ENCODE peak calls at places on chromosomes 13 and 19, in six cellular contexts. Z, W, O, J, G and P are unnamed samples.
A peak's percentile ranks its signal among the peaks of the same experiment; 100 is the strongest.

GRCh38 chr13:38496956-38497355 is 147.3 kb downstream of the UFM1 start:
- DNase-seq in Z (no peak), J (no peak), O (no peak), G (no peak), W (no peak), P (no peak)

GRCh38 chr13:24923305-24923640 is 159.3 kb downstream of the RNF17 start:
- DNase-seq in Z (peak; percentile 39), O (no peak), G (peak; percentile 93), J (no peak), W (no peak), P (no peak)

GRCh38 chr13:20431080-20431479 is 94.6 kb downstream of the CRYL1 start:
- DNase-seq in W (no peak), O (no peak), G (no peak), J (no peak), Z (no peak), P (peak; percentile 70)

GRCh38 chr19:38316477-38317067 is 825 bp upstream of the YIF1B start:
- DNase-seq in W (no peak), J (no peak), Z (no peak), G (no peak), O (no peak), P (no peak)

GRCh38 chr13:21670006-21670882 is 629 bp upstream of the FGF9 start:
- DNase-seq in W (peak; percentile 51), O (no peak), G (no peak), J (no peak), Z (peak; percentile 62), P (peak; percentile 22)

GRCh38 chr19:54620464-54620863 is 9.8 kb upstream of the LILRB1 start:
- DNase-seq in O (no peak), G (no peak), J (no peak), W (no peak), Z (no peak), P (no peak)

GRCh38 chr19:31066385-31066784 is 282.9 kb downstream of the TSHZ3 start:
- DNase-seq in Z (no peak), O (no peak), W (no peak), J (no peak), G (no peak), P (no peak)

GRCh38 chr13:40211586-40211968 is 454.9 kb downstream of the FOXO1 start:
- DNase-seq in W (no peak), J (no peak), G (no peak), Z (no peak), O (no peak), P (no peak)

GRCh38 chr19:48635263-48635965 is 1.8 kb downstream of the DBP start:
- DNase-seq in W (peak; percentile 89), O (no peak), J (no peak), G (no peak), Z (peak; percentile 89), P (peak; percentile 58)

GRCh38 chr13:20637811-20638210 is 65.7 kb upstream of the IL17D start:
- DNase-seq in W (no peak), J (no peak), O (no peak), G (no peak), Z (no peak), P (no peak)

GRCh38 chr13:101013245-101013644 is 338.6 kb upstream of the TMTC4 start:
- DNase-seq in J (no peak), Z (no peak), G (no peak), O (no peak), W (no peak), P (no peak)

GRCh38 chr13:34148359-34148758 is 330.4 kb downstream of the RFC3 start:
- DNase-seq in Z (no peak), W (no peak), J (no peak), G (no peak), O (no peak), P (no peak)

DNA sequence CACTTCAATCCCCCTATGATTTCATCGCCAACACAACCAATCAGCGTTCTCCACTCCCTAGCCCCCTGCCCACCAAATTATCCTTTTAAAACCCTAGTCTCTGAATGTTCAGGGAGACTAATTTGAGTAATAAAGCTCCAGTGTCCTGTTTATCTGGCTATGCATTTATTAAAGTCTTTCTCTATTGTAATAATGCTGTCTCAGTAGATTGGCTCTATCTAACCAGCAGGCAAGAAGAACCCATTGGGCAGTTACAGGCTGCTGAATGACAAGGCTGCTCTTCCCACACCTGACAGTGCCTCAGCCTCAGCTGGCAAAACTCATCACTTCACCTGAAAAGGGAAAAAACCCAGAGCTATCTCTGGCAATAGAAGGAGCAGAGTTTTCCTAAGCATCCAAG is 20.2 kb upstream of the CHST8 start:
- DNase-seq in O (no peak), Z (no peak), G (no peak), J (no peak), W (no peak), P (no peak)
- TF ChIP-seq GABPA in O (no peak), Z (no peak), G (no peak), J (no peak), W (no peak), P (no peak)

GRCh38 chr13:102654786-102655185 is 40.1 kb downstream of the METTL21C start:
- DNase-seq in W (no peak), G (no peak), J (no peak), Z (no peak), O (no peak), P (no peak)

GRCh38 chr13:102651892-102652291 is 43.0 kb downstream of the METTL21C start:
- DNase-seq in G (no peak), Z (no peak), O (no peak), J (no peak), W (no peak), P (no peak)

GRCh38 chr13:102648046-102648445 is 46.8 kb downstream of the METTL21C start:
- DNase-seq in J (no peak), W (no peak), G (no peak), O (no peak), Z (no peak), P (no peak)

GRCh38 chr13:102650444-102650843 is 44.4 kb downstream of the METTL21C start:
- DNase-seq in Z (no peak), W (no peak), G (no peak), J (no peak), O (no peak), P (no peak)

DNA sequence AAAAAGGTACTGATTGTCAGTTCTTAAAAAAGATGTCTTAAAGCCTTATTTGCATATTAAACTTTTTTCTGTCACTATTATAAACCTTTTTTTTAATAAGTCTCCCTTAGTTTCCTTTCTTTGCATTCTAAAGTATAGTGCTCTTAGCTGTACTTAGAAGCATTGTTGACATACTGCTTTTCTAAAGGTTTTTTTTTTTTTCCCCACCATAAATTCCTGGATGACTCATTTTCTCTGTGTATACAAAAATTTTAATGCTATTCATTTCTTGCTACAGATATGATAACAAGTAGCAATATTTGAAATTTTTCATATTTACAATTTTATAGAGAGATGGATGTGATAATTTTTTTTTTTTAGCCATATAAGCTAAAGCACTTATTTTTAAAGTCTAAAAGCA is 43.5 kb downstream of the METTL21C start:
- DNase-seq in W (no peak), G (no peak), O (no peak), Z (no peak), J (no peak), P (no peak)
- TF ChIP-seq GABPA in W (no peak), G (no peak), O (no peak), Z (no peak), J (no peak), P (no peak)

GRCh38 chr19:46787331-46788100 is 878 bp downstream of the SLC1A5 start:
- DNase-seq in Z (peak; percentile 74), J (no peak), G (no peak), W (no peak), O (peak; percentile 54), P (peak; percentile 75)
- TF ChIP-seq GABPA in Z (no peak), J (no peak), G (no peak), W (no peak), O (no peak), P (no peak)

DNA sequence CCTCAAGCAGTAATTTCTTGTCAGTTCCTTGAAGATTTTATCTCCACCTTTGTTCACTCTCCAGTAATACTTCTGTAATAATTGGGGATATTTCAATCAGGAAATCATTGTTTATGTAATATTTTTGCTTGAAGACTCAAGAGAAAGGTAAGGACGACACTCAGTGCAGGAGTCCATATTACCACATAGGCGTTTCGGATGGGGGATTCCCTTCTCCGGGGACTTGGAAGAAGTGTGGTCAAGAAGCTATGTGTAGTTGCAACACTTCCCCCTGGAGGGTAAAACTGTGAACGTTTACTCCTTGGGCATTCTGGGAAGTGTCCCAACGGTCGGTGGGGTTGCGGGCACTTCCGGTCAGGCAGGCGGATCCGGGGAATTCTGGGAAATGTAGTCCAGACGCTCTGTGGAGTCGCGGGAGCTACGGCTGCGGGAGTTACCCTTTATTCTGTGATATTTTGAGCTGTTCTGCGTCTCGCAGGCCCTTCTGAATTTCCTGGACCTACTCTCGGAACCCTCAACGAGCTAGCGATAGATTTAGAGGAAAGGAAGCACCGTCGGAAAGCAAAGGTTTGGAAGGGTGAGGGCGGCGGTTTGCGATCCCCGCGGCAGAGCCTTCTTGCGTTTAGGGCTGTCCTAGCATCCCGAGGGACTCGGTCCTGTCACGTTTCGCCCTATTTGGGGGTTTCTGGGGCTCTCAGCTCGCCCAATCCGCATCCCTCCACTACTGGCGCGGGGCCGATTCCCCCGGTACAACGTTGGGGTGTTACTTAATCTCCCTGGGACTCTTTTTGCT is at the start of gene ZNF221:
- DNase-seq in W (peak; percentile 90), G (peak; percentile 79), J (peak; percentile 87), Z (peak; percentile 87), O (peak; percentile 91), P (peak; percentile 98)
- TF ChIP-seq GABPA in W (peak; percentile 96), G (peak; percentile 92), J (peak; percentile 90), Z (peak; percentile 92), O (peak; percentile 87), P (peak; percentile 94)